ENCODE peak calls at places on chromosome 12, in eight cellular contexts. R, N, H, T, S, F, O and Q are unnamed samples.

GRCh38 chr12:88591343-88591742 is 11.1 kb upstream of the KITLG start:
- DNase-seq in R (no peak), N (no peak), H (no peak), T (no peak), S (no peak), F (no peak), O (no peak), Q (no peak)

GRCh38 chr12:51265024-51265423 is 5.2 kb downstream of the SMAGP start:
- DNase-seq in R (no peak), N (no peak), H (no peak), T (no peak), S (no peak), F (no peak), O (no peak), Q (no peak)

GRCh38 chr12:124597041-124597440 is 29.6 kb upstream of the NCOR2 start:
- DNase-seq in R (no peak), N (no peak), H (no peak), T (no peak), S (no peak), F (no peak), O (no peak), Q (no peak)

GRCh38 chr12:49201595-49202295 is 12.9 kb upstream of the TUBA1A start:
- DNase-seq in R (no peak), N (peak), H (peak), T (no peak), S (no peak), F (peak), O (peak), Q (no peak)

GRCh38 chr12:30201301-30202160 is 417.8 kb upstream of the TMTC1 start:
- DNase-seq in R (no peak), N (no peak), H (no peak), T (no peak), S (no peak), F (no peak), O (no peak), Q (no peak)

GRCh38 chr12:132955094-132955932 is 793 bp downstream of the ZNF605 start:
- DNase-seq in R (no peak), N (no peak), H (peak), T (no peak), S (no peak), F (peak), O (peak), Q (no peak)

GRCh38 chr12:10366875-10367274 is 23.0 kb downstream of the KLRK1 start:
- DNase-seq in R (no peak), N (no peak), H (no peak), T (peak), S (no peak), F (no peak), O (peak), Q (no peak)

GRCh38 chr12:4121506-4122020 is 152.0 kb upstream of the CCND2 start:
- DNase-seq in R (no peak), N (no peak), H (no peak), T (no peak), S (no peak), F (no peak), O (no peak), Q (no peak)

GRCh38 chr12:108768591-108769500 is 37.5 kb upstream of the CORO1C start:
- DNase-seq in R (peak), N (no peak), H (peak), T (peak), S (no peak), F (no peak), O (peak), Q (no peak)

GRCh38 chr12:77120156-77120555 is 54.8 kb upstream of the E2F7 start:
- DNase-seq in R (no peak), N (no peak), H (peak), T (no peak), S (no peak), F (no peak), O (no peak), Q (no peak)

GRCh38 chr12:56931474-56931978 is 2.7 kb downstream of the SDR9C7 start:
- DNase-seq in R (no peak), N (no peak), H (no peak), T (no peak), S (no peak), F (no peak), O (peak), Q (no peak)

GRCh38 chr12:43786899-43787693 is 19.0 kb downstream of the TWF1 start:
- DNase-seq in R (no peak), N (no peak), H (no peak), T (no peak), S (no peak), F (no peak), O (no peak), Q (no peak)

GRCh38 chr12:71947645-71948105 is 9.0 kb downstream of the TPH2 start:
- DNase-seq in R (no peak), N (peak), H (peak), T (no peak), S (no peak), F (no peak), O (no peak), Q (no peak)

GRCh38 chr12:130764073-130764472 is 48.0 kb upstream of the RIMBP2 start:
- DNase-seq in R (no peak), N (no peak), H (no peak), T (no peak), S (no peak), F (no peak), O (peak), Q (no peak)

GRCh38 chr12:65740873-65741600 is 83.2 kb upstream of the HMGA2 start:
- DNase-seq in R (peak), N (peak), H (peak), T (peak), S (peak), F (peak), O (peak), Q (peak)

GRCh38 chr12:57389033-57389432 is 41.8 kb downstream of the R3HDM2 start:
- DNase-seq in R (no peak), N (no peak), H (peak), T (no peak), S (no peak), F (no peak), O (no peak), Q (no peak)

GRCh38 chr12:128111333-128111732 is 155.6 kb upstream of the TMEM132C start:
- DNase-seq in R (no peak), N (no peak), H (no peak), T (no peak), S (no peak), F (no peak), O (no peak), Q (no peak)

GRCh38 chr12:53579545-53579955 is 46.6 kb downstream of the ATF7 start:
- DNase-seq in R (no peak), N (no peak), H (no peak), T (no peak), S (no peak), F (no peak), O (no peak), Q (no peak)

GRCh38 chr12:89821901-89822300 is 113.3 kb upstream of the ATP2B1 start:
- DNase-seq in R (no peak), N (no peak), H (no peak), T (no peak), S (no peak), F (no peak), O (no peak), Q (no peak)

GRCh38 chr12:54379401-54380201 is 4.9 kb downstream of the ZNF385A start:
- DNase-seq in R (peak), N (peak), H (peak), T (peak), S (peak), F (peak), O (peak), Q (peak)

GRCh38 chr12:113235976-113236375 is 14.7 kb downstream of the TPCN1 start:
- DNase-seq in R (no peak), N (no peak), H (no peak), T (no peak), S (no peak), F (no peak), O (no peak), Q (no peak)

GRCh38 chr12:113934060-113934829 is 31.9 kb downstream of the RBM19 start:
- DNase-seq in R (no peak), N (no peak), H (no peak), T (no peak), S (no peak), F (no peak), O (no peak), Q (no peak)

GRCh38 chr12:121465921-121466799 is 66.2 kb downstream of the RNF34 start:
- DNase-seq in R (peak), N (no peak), H (peak), T (peak), S (peak), F (no peak), O (peak), Q (peak)

GRCh38 chr12:86660488-86661171 is 404.4 kb upstream of the MGAT4C start:
- DNase-seq in R (no peak), N (no peak), H (no peak), T (no peak), S (no peak), F (no peak), O (no peak), Q (no peak)

GRCh38 chr12:31477669-31478068 is 113.3 kb downstream of the DENND5B start:
- DNase-seq in R (no peak), N (no peak), H (no peak), T (no peak), S (no peak), F (no peak), O (no peak), Q (no peak)

GRCh38 chr12:61563640-61564039 is 696.6 kb upstream of the USP15 start:
- DNase-seq in R (no peak), N (no peak), H (no peak), T (no peak), S (no peak), F (no peak), O (no peak), Q (no peak)

GRCh38 chr12:93862424-93862823 is 185.2 kb downstream of the CRADD start:
- DNase-seq in R (no peak), N (no peak), H (peak), T (no peak), S (no peak), F (no peak), O (no peak), Q (no peak)